ENCODE peak calls at places on chromosome 18, in eight cellular contexts. U is A549, J is mesothelial cell of epicardium, O is lower leg skin, F is OCI-LY7, R is cardiac fibroblast, Y is nephron progenitor cell, S is upper lobe of right lung. C is an unnamed sample.

GRCh38 chr18:14769381-14769780 is 21.4 kb downstream of the ANKRD30B start:
- DNase-seq in U (no peak), J (no peak), O (no peak), F (no peak), R (no peak), Y (no peak), S (no peak), C (no peak)

GRCh38 chr18:41324020-41324791 is 630.8 kb upstream of the PIK3C3 start:
- DNase-seq in U (no peak), J (no peak), O (no peak), F (no peak), R (peak; percentile 34), Y (no peak), S (no peak), C (no peak)

GRCh38 chr18:74213429-74213828 is 65.1 kb downstream of the TIMM21 start:
- DNase-seq in U (no peak), J (no peak), O (no peak), F (no peak), R (no peak), Y (no peak), S (no peak), C (no peak)

GRCh38 chr18:26386002-26386401 is 159.8 kb downstream of the TAF4B start:
- DNase-seq in U (peak; percentile 53), J (no peak), O (no peak), F (no peak), R (peak; percentile 92), Y (no peak), S (no peak), C (no peak)

GRCh38 chr18:79169958-79170555 is 100.9 kb downstream of the ATP9B start:
- DNase-seq in U (no peak), J (no peak), O (no peak), F (no peak), R (peak; percentile 68), Y (no peak), S (no peak), C (no peak)

GRCh38 chr18:36572135-36572856 is 256.5 kb downstream of the TPGS2 start:
- DNase-seq in U (peak; percentile 28), J (no peak), O (no peak), F (peak; percentile 21), R (peak; percentile 68), Y (peak; percentile 48), S (no peak), C (peak; percentile 33)

GRCh38 chr18:78507217-78507616 is 472.4 kb upstream of the SALL3 start:
- DNase-seq in U (no peak), J (no peak), O (no peak), F (no peak), R (no peak), Y (no peak), S (no peak), C (no peak)

GRCh38 chr18:73669299-73669698 is 478.3 kb downstream of the FBXO15 start:
- DNase-seq in U (no peak), J (no peak), O (no peak), F (no peak), R (peak; percentile 59), Y (no peak), S (no peak), C (no peak)

GRCh38 chr18:23194969-23195957 is 60.0 kb downstream of the CABLES1 start:
- DNase-seq in U (no peak), J (no peak), O (no peak), F (no peak), R (no peak), Y (no peak), S (no peak), C (no peak)

GRCh38 chr18:37405772-37406171 is 159.8 kb downstream of the CELF4 start:
- DNase-seq in U (no peak), J (no peak), O (no peak), F (no peak), R (no peak), Y (no peak), S (no peak), C (no peak)

GRCh38 chr18:76978616-76979015 is 154.0 kb downstream of the MBP start:
- DNase-seq in U (no peak), J (no peak), O (no peak), F (peak; percentile 79), R (no peak), Y (no peak), S (no peak), C (no peak)

GRCh38 chr18:28087173-28087563 is 89.8 kb downstream of the CDH2 start:
- DNase-seq in U (no peak), J (no peak), O (no peak), F (no peak), R (peak; percentile 43), Y (no peak), S (no peak), C (no peak)

GRCh38 chr18:58054041-58054733 is 10.2 kb downstream of the NEDD4L start:
- DNase-seq in U (peak; percentile 26), J (no peak), O (no peak), F (no peak), R (peak; percentile 58), Y (no peak), S (peak; percentile 70), C (no peak)

GRCh38 chr18:33579147-33579867 is 1.3 kb downstream of the ASXL3 start:
- DNase-seq in U (no peak), J (no peak), O (no peak), F (peak; percentile 9), R (no peak), Y (peak; percentile 6), S (no peak), C (no peak)

GRCh38 chr18:49127606-49128190 is 176.9 kb upstream of the SMAD7 start:
- DNase-seq in U (no peak), J (no peak), O (no peak), F (no peak), R (no peak), Y (no peak), S (no peak), C (no peak)

GRCh38 chr18:21314721-21315120 is 72.7 kb downstream of the GREB1L start:
- DNase-seq in U (no peak), J (no peak), O (no peak), F (no peak), R (no peak), Y (no peak), S (no peak), C (no peak)

GRCh38 chr18:45167631-45168225 is 447.5 kb upstream of the SLC14A2 start:
- DNase-seq in U (no peak), J (no peak), O (no peak), F (no peak), R (peak; percentile 80), Y (no peak), S (no peak), C (no peak)

GRCh38 chr18:55353806-55354205 is 234.2 kb downstream of the TCF4 start:
- DNase-seq in U (no peak), J (no peak), O (no peak), F (no peak), R (no peak), Y (no peak), S (no peak), C (no peak)

GRCh38 chr18:8830067-8831060 is 125.0 kb downstream of the MTCL1 start:
- DNase-seq in U (no peak), J (no peak), O (no peak), F (no peak), R (no peak), Y (no peak), S (no peak), C (no peak)

DNA sequence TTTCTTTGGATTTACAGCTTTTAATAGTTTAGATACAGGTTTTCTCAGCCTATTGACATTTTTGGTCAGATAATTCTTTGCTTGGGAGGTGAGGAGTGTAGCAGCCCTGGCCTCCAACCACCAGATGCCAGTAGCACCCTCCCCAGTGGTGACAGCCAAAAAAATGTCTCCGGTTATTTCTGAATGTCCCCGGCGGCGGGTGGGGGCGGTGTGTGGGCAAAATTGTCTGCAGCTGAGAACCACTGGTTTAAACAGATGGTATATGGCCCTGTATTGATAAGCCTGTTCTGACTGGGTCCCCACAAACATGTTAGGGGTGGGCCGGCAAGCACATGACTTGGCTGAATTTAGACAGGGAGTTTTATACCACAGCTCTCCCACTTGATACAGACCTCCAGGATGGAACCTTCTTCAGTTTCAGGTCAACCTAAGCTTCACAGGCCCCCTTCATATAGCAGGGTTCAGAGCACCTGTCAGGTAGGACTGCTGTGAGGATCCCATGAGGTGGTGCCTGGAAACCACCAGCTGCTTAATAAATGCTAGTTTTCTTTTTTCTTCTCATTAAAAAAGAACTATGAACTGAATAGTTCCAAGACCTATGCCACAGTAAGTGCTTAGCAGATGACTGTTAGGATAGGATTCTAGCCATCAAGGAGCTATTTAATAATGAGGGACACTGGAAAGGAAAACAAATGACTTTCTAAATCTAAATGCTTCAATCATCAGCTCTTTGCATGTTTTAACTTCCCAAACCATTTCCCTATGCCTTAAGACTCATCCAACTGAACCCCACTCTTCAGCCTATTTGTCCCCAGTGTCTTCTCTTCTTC is 18.1 kb downstream of the LPIN2 start:
- DNase-seq in U (no peak), J (no peak), O (no peak), F (peak; percentile 69), R (no peak), Y (no peak), S (no peak), C (peak; percentile 66)
- TF ChIP-seq CTCF in U (peak; percentile 7), J (no peak), O (no peak), F (peak; percentile 86), R (peak; percentile 21), Y (no peak), S (peak; percentile 55), C (peak; percentile 76)

GRCh38 chr18:62187543-62188378 is 706 bp downstream of the RELCH start:
- DNase-seq in U (peak; percentile 4), J (no peak), O (peak; percentile 21), F (peak; percentile 39), R (peak; percentile 29), Y (peak; percentile 55), S (peak; percentile 71), C (no peak)
- TF ChIP-seq CTCF in U (no peak), J (no peak), O (no peak), F (peak; percentile 48), R (no peak), Y (no peak), S (no peak), C (peak; percentile 8)

GRCh38 chr18:51028201-51028805 is 1.7 kb upstream of the SMAD4 start:
- DNase-seq in U (peak; percentile 24), J (no peak), O (no peak), F (peak; percentile 40), R (peak; percentile 34), Y (no peak), S (no peak), C (peak; percentile 34)
- TF ChIP-seq CTCF in U (no peak), J (no peak), O (no peak), F (peak; percentile 52), R (no peak), Y (no peak), S (no peak), C (peak; percentile 16)

GRCh38 chr18:34764451-34764850 is 54.4 kb downstream of the DTNA start:
- DNase-seq in U (no peak), J (no peak), O (no peak), F (no peak), R (no peak), Y (no peak), S (no peak), C (no peak)
- TF ChIP-seq CTCF in U (no peak), J (peak; percentile 56), O (no peak), F (no peak), R (no peak), Y (peak; percentile 19), S (no peak), C (no peak)

C was measured in GM13977.